ENCODE peak calls at places on chromosomes 3 and 15, in four cellular contexts. T, U, C and V are unnamed samples.

GRCh38 chr3:134937256-134938023 is 142.4 kb downstream of the EPHB1 start:
- DNase-seq in C (no peak), U (no peak), T (peak), V (no peak)

GRCh38 chr15:69146724-69147435 is 13.6 kb upstream of the GLCE start:
- DNase-seq in C (no peak), T (no peak), U (no peak), V (no peak)

GRCh38 chr3:112350181-112350825 is 17.3 kb downstream of the CD200 start:
- DNase-seq in U (no peak), C (no peak), T (no peak), V (no peak)

GRCh38 chr15:63381301-63382192 is at the start of gene CA12:
- DNase-seq in U (peak), T (peak), C (peak), V (peak)

GRCh38 chr3:167246252-167246651 is 133.8 kb downstream of the ZBBX start:
- DNase-seq in T (no peak), U (no peak), C (no peak), V (no peak)

GRCh38 chr3:138230525-138230924 is 43.4 kb downstream of the ARMC8 start:
- DNase-seq in U (no peak), C (peak), T (no peak), V (peak)

GRCh38 chr3:192063570-192063969 is 602.6 kb downstream of the PYDC2 start:
- DNase-seq in U (peak), T (peak), C (peak), V (peak)

GRCh38 chr15:70525551-70525950 is 237.8 kb downstream of the UACA start:
- DNase-seq in T (no peak), C (no peak), U (no peak), V (no peak)

GRCh38 chr15:75068748-75069147 is 45.4 kb downstream of the PPCDC start:
- DNase-seq in U (no peak), T (no peak), C (no peak), V (no peak)

GRCh38 chr3:169564883-169565282 is 98.6 kb downstream of the MECOM start:
- DNase-seq in T (no peak), U (no peak), C (no peak), V (no peak)

GRCh38 chr15:64146885-64147681 is 4.4 kb upstream of the SNX22 start:
- DNase-seq in C (no peak), T (no peak), U (no peak), V (no peak)

GRCh38 chr3:147793841-147794240 is 384.7 kb downstream of the ZIC1 start:
- DNase-seq in C (peak), U (no peak), T (no peak), V (no peak)

GRCh38 chr15:23645379-23646164 is 2.1 kb downstream of the MAGEL2 start:
- DNase-seq in U (peak), T (peak), C (no peak), V (no peak)

GRCh38 chr15:29348308-29348914 is 78.8 kb upstream of the NSMCE3 start:
- DNase-seq in T (peak), U (no peak), C (no peak), V (peak)

GRCh38 chr15:94231728-94232086 is 346 bp downstream of the MCTP2 start:
- DNase-seq in U (no peak), T (no peak), C (peak), V (peak)

GRCh38 chr15:99962006-99962561 is 228.8 kb upstream of the LYSMD4 start:
- DNase-seq in C (no peak), U (no peak), T (no peak), V (no peak)

GRCh38 chr15:22908830-22909229 is 70.4 kb downstream of the NIPA2 start:
- DNase-seq in T (no peak), C (no peak), U (no peak), V (no peak)

GRCh38 chr3:167653750-167654149 is at the start of gene WDR49:
- DNase-seq in T (no peak), C (no peak), U (no peak), V (no peak)

GRCh38 chr3:153429821-153430220 is 267.8 kb downstream of the RAP2B start:
- DNase-seq in T (no peak), C (no peak), U (no peak), V (no peak)

GRCh38 chr15:89164712-89165211 is 56.6 kb downstream of the RLBP1 start:
- DNase-seq in U (no peak), C (no peak), T (no peak), V (no peak)

GRCh38 chr15:76996526-76997401 is 1.8 kb downstream of the PSTPIP1 start:
- DNase-seq in C (peak), T (no peak), U (no peak), V (peak)

GRCh38 chr3:187293514-187293870 is 2.0 kb upstream of the MASP1 start:
- DNase-seq in C (no peak), T (no peak), U (no peak), V (no peak)

GRCh38 chr3:187296058-187296457 is 4.5 kb upstream of the MASP1 start:
- DNase-seq in U (no peak), T (no peak), C (no peak), V (no peak)

GRCh38 chr3:187296915-187297314 is 5.4 kb upstream of the MASP1 start:
- DNase-seq in U (no peak), T (no peak), C (no peak), V (no peak)

GRCh38 chr3:187293977-187294376 is 2.4 kb upstream of the MASP1 start:
- DNase-seq in T (no peak), C (no peak), U (no peak), V (no peak)

GRCh38 chr3:187295635-187296034 is 4.1 kb upstream of the MASP1 start:
- DNase-seq in T (no peak), U (no peak), C (no peak), V (no peak)
- TF ChIP-seq CTCF in T (no peak), U (no peak), C (peak), V (peak)

DNA sequence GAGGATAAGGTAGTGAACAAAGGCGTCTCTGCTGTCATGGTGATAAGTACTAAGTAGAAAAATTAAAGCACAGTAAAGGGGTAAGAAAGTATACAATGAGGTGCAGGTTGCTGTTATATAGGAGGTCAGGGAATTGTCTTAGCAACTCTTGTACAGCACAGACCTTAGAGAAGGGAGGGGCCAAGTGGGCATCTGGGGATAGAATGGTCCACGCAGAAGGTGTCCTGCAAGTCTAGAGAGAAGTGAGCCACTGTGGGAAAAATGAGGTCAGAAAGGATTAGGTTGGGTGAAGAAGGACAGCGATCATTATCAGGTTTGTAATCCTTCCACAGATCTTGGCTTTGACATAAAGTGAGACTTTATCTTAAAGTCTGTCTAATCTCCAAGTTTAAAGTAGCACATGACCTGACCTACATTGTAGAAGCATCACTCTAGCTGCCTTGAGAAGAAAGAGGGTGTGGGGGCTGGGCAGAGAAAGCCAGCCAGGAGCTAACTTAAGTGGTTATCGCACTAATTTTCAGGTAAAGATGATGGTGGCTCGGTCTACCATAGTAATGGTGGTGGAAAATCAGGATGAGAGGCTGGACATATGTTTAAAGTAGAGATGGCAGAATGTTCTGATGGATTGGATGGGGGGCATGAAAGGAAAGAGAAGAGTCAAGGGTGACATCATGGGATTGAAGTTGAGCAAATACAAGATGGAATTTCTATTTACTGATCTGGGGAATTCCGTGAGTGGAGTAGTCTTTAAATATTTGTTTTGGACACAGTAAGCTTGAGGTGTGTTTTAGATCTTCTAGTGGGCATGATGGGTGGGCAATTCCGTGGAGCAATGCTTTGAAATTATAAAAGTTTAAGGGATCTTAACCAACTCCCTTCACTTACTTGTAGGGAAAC is 919.2 kb downstream of the ROBO1 start:
- DNase-seq in T (no peak), U (no peak), C (no peak), V (no peak)
- TF ChIP-seq CTCF in T (no peak), U (no peak), C (no peak), V (no peak)

DNA sequence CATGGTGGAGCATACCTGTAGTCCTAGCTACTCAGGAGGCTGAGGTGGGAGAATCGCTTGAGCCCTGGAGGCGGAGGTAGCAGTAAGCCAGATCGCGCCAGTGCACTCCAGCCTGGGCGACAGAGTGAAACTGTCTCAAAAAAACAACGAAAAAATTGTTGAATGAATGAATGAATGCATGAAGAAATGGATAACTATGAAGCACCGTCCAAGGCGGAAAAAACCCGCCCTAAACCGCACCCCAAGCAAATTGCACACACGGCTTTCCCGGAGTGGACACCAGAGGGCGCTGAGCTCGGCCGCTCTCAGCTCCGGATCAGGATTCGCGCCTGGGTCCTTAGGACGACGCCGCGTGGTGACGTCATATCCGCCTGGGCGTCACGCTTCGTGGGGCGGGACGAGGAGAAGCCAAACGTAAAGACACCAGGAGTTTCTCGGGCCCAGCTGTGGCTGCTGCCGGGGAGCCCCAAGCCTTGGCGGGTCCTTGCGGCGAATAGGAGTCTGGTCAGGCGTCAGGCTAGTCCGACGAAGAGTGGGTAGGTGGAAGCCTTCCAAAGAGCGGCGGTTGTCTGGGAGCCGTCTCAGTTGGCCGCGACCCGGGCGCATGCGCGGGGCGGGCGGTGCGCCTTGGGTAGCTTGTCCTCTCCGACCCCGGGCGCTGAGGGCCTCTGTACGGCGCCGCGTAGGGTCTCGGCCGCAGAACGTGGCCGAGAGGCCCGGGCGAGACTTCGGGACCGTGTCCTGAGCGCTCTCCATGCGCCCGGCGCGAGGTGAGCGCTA is at the start of the genes HTD2 and RPP14:
- DNase-seq in T (peak), C (peak), U (peak), V (peak)
- TF ChIP-seq CTCF in T (peak), C (peak), U (peak), V (peak)

GRCh38 chr3:161498259-161498921 is 1.8 kb downstream of the OTOL1 start:
- DNase-seq in C (no peak), T (no peak), U (no peak), V (no peak)
- TF ChIP-seq CTCF in C (no peak), T (no peak), U (no peak), V (no peak)